ENCODE peak calls at places on chromosomes 3 and 15, in eight cellular contexts. K is GM12878; N is MM.1S; B is left ventricle myocardium inferior; P is PC-3; A is psoas muscle; E is IMR-90; R is CD4-positive, alpha-beta memory T cell. L is an unnamed sample. For H3K4me1, the result is how much of the 10 kb centered on the place peaks cover.

GRCh38 chr15:25803036-25803435 is 60.1 kb downstream of the ATP10A start:
- DNase-seq in K (no peak), N (no peak), B (no peak), P (no peak), A (no peak), E (no peak), R (no peak), L (no peak)

GRCh38 chr15:77832874-77833273 is 200.2 kb upstream of the LINGO1 start:
- DNase-seq in K (no peak), N (no peak), B (no peak), P (no peak), A (no peak), E (no peak), R (no peak), L (no peak)

GRCh38 chr3:6723205-6723604 is 137.7 kb upstream of the GRM7 start:
- DNase-seq in K (no peak), N (no peak), B (no peak), P (no peak), A (no peak), E (no peak), R (no peak), L (no peak)

GRCh38 chr3:125125822-125126245 is 70.0 kb upstream of the HEG1 start:
- DNase-seq in K (no peak), N (no peak), B (no peak), P (no peak), A (no peak), E (peak), R (no peak), L (no peak)

GRCh38 chr15:41309226-41309905 is 23.0 kb downstream of the OIP5 start:
- DNase-seq in K (no peak), N (peak), B (no peak), P (no peak), A (no peak), E (no peak), R (no peak), L (no peak)

GRCh38 chr15:85730001-85730820 is 64.5 kb downstream of the KLHL25 start:
- DNase-seq in K (no peak), N (peak), B (no peak), P (peak), A (no peak), E (peak), R (peak), L (no peak)

GRCh38 chr3:35487396-35487795 is 151.9 kb upstream of the ARPP21 start:
- DNase-seq in K (no peak), N (no peak), B (no peak), P (no peak), A (no peak), E (no peak), R (no peak), L (no peak)

GRCh38 chr15:36175781-36176211 is 403.6 kb upstream of the CDIN1 start:
- DNase-seq in K (no peak), N (no peak), B (no peak), P (no peak), A (no peak), E (no peak), R (no peak), L (no peak)

GRCh38 chr15:85587707-85588441 is 206.9 kb downstream of the KLHL25 start:
- DNase-seq in K (no peak), N (no peak), B (no peak), P (peak), A (no peak), E (peak), R (no peak), L (no peak)

GRCh38 chr3:44992555-44993470 is 16.8 kb downstream of the EXOSC7 start:
- DNase-seq in K (no peak), N (no peak), B (no peak), P (peak), A (no peak), E (no peak), R (no peak), L (no peak)

GRCh38 chr3:128289534-128289933 is 136.3 kb downstream of the EEFSEC start:
- DNase-seq in K (no peak), N (no peak), B (no peak), P (no peak), A (no peak), E (no peak), R (no peak), L (no peak)

DNA sequence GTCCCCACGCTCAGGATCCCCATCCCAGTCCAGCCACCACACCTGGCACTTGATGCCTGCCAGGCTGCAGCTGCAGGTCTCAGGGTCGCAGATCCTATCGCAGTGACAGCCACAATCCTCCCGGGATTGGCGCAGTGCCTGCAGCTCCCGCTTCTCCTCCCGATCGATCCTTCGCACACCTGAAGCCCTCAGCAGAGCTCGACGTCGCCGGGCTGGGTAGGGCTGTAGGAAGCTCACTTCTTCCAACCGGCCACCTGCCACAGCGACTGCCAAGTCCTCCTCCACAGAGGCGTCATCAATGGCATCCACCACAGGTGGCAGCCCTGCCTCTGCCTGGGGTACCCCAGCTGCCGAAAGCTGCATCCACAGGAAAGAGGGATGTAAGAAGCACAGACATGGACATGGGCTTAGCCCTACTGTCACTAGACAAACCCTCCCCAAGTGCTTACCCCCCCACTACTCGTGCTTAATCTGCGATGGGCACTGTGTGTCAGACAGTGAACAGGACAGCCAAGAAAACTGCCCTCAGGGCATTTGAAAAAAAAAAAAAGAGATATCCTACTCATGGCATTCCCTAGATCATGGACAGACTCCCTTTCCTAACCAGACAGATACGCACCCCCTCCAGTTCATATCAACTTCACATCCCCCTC is 9.2 kb downstream of the CSRNP1 start:
- DNase-seq in K (no peak), N (no peak), B (no peak), P (peak), A (peak), E (no peak), R (no peak), L (no peak)
- H3K4me1 ChIP-seq in K (under half), N (under half), B (half or more), P (half or more), A (half or more), E (under half), R (under half), L (half or more)

GRCh38 chr3:112017081-112017480 is 17.5 kb upstream of the TMPRSS7 start:
- DNase-seq in K (no peak), N (no peak), B (no peak), P (no peak), A (no peak), E (no peak), R (no peak), L (no peak)
- H3K4me1 ChIP-seq in K (under half), N (under half), B (under half), P (under half), A (under half), E (under half), R (under half), L (under half)

DNA sequence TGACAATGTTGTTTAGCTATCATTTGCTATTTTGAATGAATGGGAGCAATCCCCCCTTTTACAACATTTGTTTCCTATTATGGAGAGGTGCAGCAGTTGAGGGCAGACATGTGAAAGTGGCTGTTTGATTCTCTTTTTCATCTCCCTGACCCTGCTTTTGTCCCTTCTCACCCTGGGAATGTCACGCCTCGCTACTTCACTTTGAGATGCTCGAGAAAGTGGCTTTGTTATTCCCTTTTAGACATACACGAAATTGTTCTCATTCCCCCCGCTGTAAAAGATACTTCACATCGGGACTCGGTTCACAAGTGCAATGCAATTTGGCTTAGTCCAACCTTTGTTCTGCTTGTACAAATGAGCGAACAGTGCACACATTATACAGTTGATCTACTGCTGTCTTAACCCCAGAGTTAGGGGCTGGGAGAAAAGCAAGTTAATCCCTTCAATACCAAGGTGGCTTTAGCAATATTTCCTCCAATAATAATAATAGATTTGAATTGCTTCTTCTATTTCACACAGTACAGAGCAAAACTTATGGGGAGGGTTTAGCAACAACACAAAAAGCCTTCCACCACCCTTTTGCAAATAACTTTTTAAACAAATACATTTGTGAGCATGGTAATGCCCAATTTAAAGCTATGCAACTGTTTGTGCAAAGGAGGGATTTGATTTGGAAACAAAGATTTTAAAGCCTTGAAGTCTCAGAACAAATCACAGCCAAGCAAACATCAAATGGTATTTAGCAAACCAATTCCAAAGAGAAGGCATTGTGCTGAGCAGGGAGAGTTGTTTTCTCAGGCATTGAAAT is 5.7 kb upstream of the FOXB1 start:
- DNase-seq in K (no peak), N (no peak), B (no peak), P (no peak), A (no peak), E (no peak), R (no peak), L (no peak)
- H3K4me1 ChIP-seq in K (under half), N (under half), B (under half), P (under half), A (under half), E (under half), R (under half), L (under half)

DNA sequence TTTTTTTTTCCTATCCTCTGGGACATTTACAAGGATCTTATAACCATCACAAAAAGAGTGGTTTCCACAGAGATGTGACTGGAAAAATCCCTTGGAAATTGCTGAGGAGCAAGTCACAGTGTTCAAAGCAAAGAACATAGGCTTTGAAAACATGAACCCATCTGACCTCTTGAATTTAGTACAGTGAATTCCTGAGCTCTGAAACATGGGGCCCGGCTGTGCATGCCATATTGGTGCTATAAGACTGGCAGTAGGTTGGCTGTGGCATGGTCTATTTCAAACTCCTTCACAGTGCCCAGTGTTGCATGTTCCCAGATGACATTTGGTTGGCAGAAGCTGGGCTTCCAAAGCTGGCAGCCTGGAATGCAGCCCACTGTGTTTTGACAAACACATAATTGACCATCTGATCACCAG is 202.2 kb downstream of the TIGIT start:
- DNase-seq in K (no peak), N (no peak), B (peak), P (no peak), A (peak), E (peak), R (no peak), L (no peak)
- H3K4me1 ChIP-seq in K (under half), N (under half), B (half or more), P (under half), A (half or more), E (under half), R (under half), L (under half)

GRCh38 chr3:55968331-55968730 is 481.2 kb upstream of the WNT5A start:
- DNase-seq in K (no peak), N (no peak), B (no peak), P (no peak), A (no peak), E (peak), R (no peak), L (no peak)
- H3K4me1 ChIP-seq in K (under half), N (under half), B (under half), P (under half), A (under half), E (under half), R (under half), L (under half)